ENCODE peak calls at places on chromosomes 11 and 22, in seven cellular contexts. One of them, this sample, is unnamed.

GRCh38 chr11:12506502-12506921 is 129.1 kb downstream of the PARVA start:
- DNase-seq in body of pancreas: no peak
- DNase-seq in HFF-Myc: peak
- DNase-seq in sigmoid colon: no peak
- DNase-seq in epithelial cell of esophagus: peak
- DNase-seq in mucosa of descending colon: no peak
- DNase-seq in Caco-2: no peak
- DNase-seq in this sample: no peak

GRCh38 chr11:96246718-96247540 is 96.1 kb downstream of the MAML2 start:
- DNase-seq in body of pancreas: no peak
- DNase-seq in HFF-Myc: no peak
- DNase-seq in sigmoid colon: no peak
- DNase-seq in epithelial cell of esophagus: peak
- DNase-seq in mucosa of descending colon: no peak
- DNase-seq in Caco-2: no peak
- DNase-seq in this sample: no peak

GRCh38 chr22:38315801-38316339 is 1.4 kb downstream of the CSNK1E start:
- DNase-seq in body of pancreas: no peak
- DNase-seq in HFF-Myc: no peak
- DNase-seq in sigmoid colon: no peak
- DNase-seq in epithelial cell of esophagus: no peak
- DNase-seq in mucosa of descending colon: no peak
- DNase-seq in Caco-2: no peak
- DNase-seq in this sample: no peak

GRCh38 chr11:30143098-30143705 is 87.6 kb upstream of the FSHB start:
- DNase-seq in body of pancreas: no peak
- DNase-seq in HFF-Myc: peak
- DNase-seq in sigmoid colon: no peak
- DNase-seq in epithelial cell of esophagus: peak
- DNase-seq in mucosa of descending colon: no peak
- DNase-seq in Caco-2: no peak
- DNase-seq in this sample: peak

GRCh38 chr11:74084796-74085541 is 76.1 kb upstream of the UCP3 start:
- DNase-seq in body of pancreas: no peak
- DNase-seq in HFF-Myc: no peak
- DNase-seq in sigmoid colon: no peak
- DNase-seq in epithelial cell of esophagus: no peak
- DNase-seq in mucosa of descending colon: no peak
- DNase-seq in Caco-2: peak
- DNase-seq in this sample: no peak

GRCh38 chr11:97691061-97691460 is 1301.2 kb downstream of the JRKL start:
- DNase-seq in body of pancreas: no peak
- DNase-seq in HFF-Myc: no peak
- DNase-seq in sigmoid colon: no peak
- DNase-seq in epithelial cell of esophagus: no peak
- DNase-seq in mucosa of descending colon: no peak
- DNase-seq in Caco-2: no peak
- DNase-seq in this sample: no peak

GRCh38 chr11:64870176-64870892 is 8.1 kb downstream of the EHD1 start:
- DNase-seq in body of pancreas: no peak
- DNase-seq in HFF-Myc: no peak
- DNase-seq in sigmoid colon: peak
- DNase-seq in epithelial cell of esophagus: peak
- DNase-seq in mucosa of descending colon: no peak
- DNase-seq in Caco-2: peak
- DNase-seq in this sample: no peak

GRCh38 chr11:66267039-66267378 is 1.4 kb upstream of the RAB1B start:
- DNase-seq in body of pancreas: no peak
- DNase-seq in HFF-Myc: no peak
- DNase-seq in sigmoid colon: no peak
- DNase-seq in epithelial cell of esophagus: no peak
- DNase-seq in mucosa of descending colon: no peak
- DNase-seq in Caco-2: no peak
- DNase-seq in this sample: no peak

GRCh38 chr11:578276-579035 is 2.2 kb downstream of the PHRF1 start:
- DNase-seq in body of pancreas: no peak
- DNase-seq in HFF-Myc: no peak
- DNase-seq in sigmoid colon: no peak
- DNase-seq in epithelial cell of esophagus: peak
- DNase-seq in mucosa of descending colon: no peak
- DNase-seq in Caco-2: no peak
- DNase-seq in this sample: no peak
- H3K4me3 ChIP-seq in body of pancreas: no peak
- H3K4me3 ChIP-seq in HFF-Myc: peak
- H3K4me3 ChIP-seq in sigmoid colon: no peak
- H3K4me3 ChIP-seq in epithelial cell of esophagus: peak
- H3K4me3 ChIP-seq in mucosa of descending colon: no peak
- H3K4me3 ChIP-seq in Caco-2: peak
- H3K4me3 ChIP-seq in this sample: peak

GRCh38 chr22:30047364-30047738 is 32.9 kb upstream of the HORMAD2 start:
- DNase-seq in body of pancreas: no peak
- DNase-seq in HFF-Myc: no peak
- DNase-seq in sigmoid colon: peak
- DNase-seq in epithelial cell of esophagus: no peak
- DNase-seq in mucosa of descending colon: no peak
- DNase-seq in Caco-2: no peak
- DNase-seq in this sample: no peak
- TF ChIP-seq CTCF in body of pancreas: no peak
- TF ChIP-seq CTCF in HFF-Myc: no peak
- TF ChIP-seq CTCF in sigmoid colon: no peak
- TF ChIP-seq CTCF in epithelial cell of esophagus: no peak
- TF ChIP-seq CTCF in mucosa of descending colon: no peak
- TF ChIP-seq CTCF in Caco-2: no peak
- TF ChIP-seq CTCF in this sample: no peak

GRCh38 chr11:115503083-115503885 is 931 bp downstream of the CADM1 start:
- DNase-seq in body of pancreas: peak
- DNase-seq in HFF-Myc: no peak
- DNase-seq in sigmoid colon: peak
- DNase-seq in epithelial cell of esophagus: peak
- DNase-seq in mucosa of descending colon: peak
- DNase-seq in Caco-2: peak
- DNase-seq in this sample: peak
- H3K4me3 ChIP-seq in body of pancreas: peak
- H3K4me3 ChIP-seq in HFF-Myc: peak
- H3K4me3 ChIP-seq in sigmoid colon: peak
- H3K4me3 ChIP-seq in epithelial cell of esophagus: peak
- H3K4me3 ChIP-seq in mucosa of descending colon: no peak
- H3K4me3 ChIP-seq in Caco-2: peak
- H3K4me3 ChIP-seq in this sample: peak

GRCh38 chr11:20132667-20133039 is 27.6 kb downstream of the DBX1 start:
- DNase-seq in body of pancreas: no peak
- DNase-seq in HFF-Myc: no peak
- DNase-seq in sigmoid colon: no peak
- DNase-seq in epithelial cell of esophagus: no peak
- DNase-seq in mucosa of descending colon: no peak
- DNase-seq in Caco-2: no peak
- DNase-seq in this sample: no peak
- TF ChIP-seq CTCF in body of pancreas: no peak
- TF ChIP-seq CTCF in HFF-Myc: no peak
- TF ChIP-seq CTCF in sigmoid colon: no peak
- TF ChIP-seq CTCF in epithelial cell of esophagus: no peak
- TF ChIP-seq CTCF in mucosa of descending colon: no peak
- TF ChIP-seq CTCF in Caco-2: no peak
- TF ChIP-seq CTCF in this sample: no peak

GRCh38 chr11:124896071-124896750 is 1.5 kb downstream of the ROBO4 start:
- DNase-seq in body of pancreas: no peak
- DNase-seq in HFF-Myc: no peak
- DNase-seq in sigmoid colon: peak
- DNase-seq in epithelial cell of esophagus: no peak
- DNase-seq in mucosa of descending colon: no peak
- DNase-seq in Caco-2: no peak
- DNase-seq in this sample: no peak

GRCh38 chr11:124899376-124900145 is 1.9 kb upstream of the ROBO4 start:
- DNase-seq in body of pancreas: no peak
- DNase-seq in HFF-Myc: no peak
- DNase-seq in sigmoid colon: no peak
- DNase-seq in epithelial cell of esophagus: no peak
- DNase-seq in mucosa of descending colon: no peak
- DNase-seq in Caco-2: peak
- DNase-seq in this sample: no peak

GRCh38 chr11:124896821-124897391 is 759 bp downstream of the ROBO4 start:
- DNase-seq in body of pancreas: no peak
- DNase-seq in HFF-Myc: no peak
- DNase-seq in sigmoid colon: peak
- DNase-seq in epithelial cell of esophagus: no peak
- DNase-seq in mucosa of descending colon: no peak
- DNase-seq in Caco-2: no peak
- DNase-seq in this sample: no peak

GRCh38 chr11:124898711-124899110 is 1.0 kb upstream of the ROBO4 start:
- DNase-seq in body of pancreas: no peak
- DNase-seq in HFF-Myc: peak
- DNase-seq in sigmoid colon: peak
- DNase-seq in epithelial cell of esophagus: no peak
- DNase-seq in mucosa of descending colon: no peak
- DNase-seq in Caco-2: peak
- DNase-seq in this sample: no peak

DNA sequence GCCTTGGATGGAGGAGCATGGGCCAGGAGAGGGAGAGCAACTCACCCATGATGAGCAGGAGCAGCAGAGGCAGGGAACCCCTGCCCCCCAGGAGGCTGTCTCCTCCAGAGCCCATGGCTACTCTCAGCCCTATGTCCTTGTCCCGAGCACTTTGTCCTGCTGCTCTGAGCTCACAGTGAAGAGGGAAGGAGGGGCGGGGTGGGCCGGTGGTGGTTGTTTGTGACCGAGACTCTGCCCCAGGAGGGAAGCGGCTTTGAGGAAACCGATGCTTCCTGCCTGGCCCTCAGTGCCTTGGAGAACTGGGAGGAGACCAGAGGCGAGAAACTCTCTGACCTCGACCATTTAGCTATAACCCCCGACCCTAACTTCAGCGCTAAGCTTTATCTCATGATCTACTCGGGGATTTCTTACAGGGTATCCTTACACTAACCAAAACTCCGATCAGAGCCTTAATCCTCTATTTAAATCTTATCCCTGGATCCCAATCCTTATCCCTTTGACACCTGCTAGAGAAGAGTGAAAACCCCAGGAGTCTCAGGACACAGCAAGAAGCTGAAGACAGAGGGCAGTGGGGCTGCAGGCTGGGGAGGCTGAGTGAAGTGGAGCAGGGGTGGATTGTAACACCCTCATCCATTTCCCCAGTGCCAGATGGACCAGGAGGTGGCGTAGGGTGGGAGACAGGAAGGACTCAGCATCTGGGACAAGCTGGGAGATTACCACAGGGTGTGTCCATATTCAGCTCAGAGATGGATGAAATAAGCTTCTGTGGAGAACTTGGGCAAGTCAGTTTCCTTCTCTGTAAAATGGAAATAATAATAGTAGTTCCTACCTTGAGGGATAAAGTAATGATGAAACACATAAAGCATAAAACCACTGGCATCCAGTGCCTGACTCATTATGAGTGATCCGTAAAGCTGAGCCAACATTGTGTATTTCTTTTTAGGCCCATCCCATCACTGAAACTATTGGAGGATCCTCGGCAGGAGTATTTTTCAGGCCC is at the start of gene ROBO4:
- DNase-seq in body of pancreas: no peak
- DNase-seq in HFF-Myc: peak
- DNase-seq in sigmoid colon: peak
- DNase-seq in epithelial cell of esophagus: peak
- DNase-seq in mucosa of descending colon: no peak
- DNase-seq in Caco-2: peak
- DNase-seq in this sample: no peak
- H3K4me3 ChIP-seq in body of pancreas: no peak
- H3K4me3 ChIP-seq in HFF-Myc: no peak
- H3K4me3 ChIP-seq in sigmoid colon: no peak
- H3K4me3 ChIP-seq in epithelial cell of esophagus: no peak
- H3K4me3 ChIP-seq in mucosa of descending colon: no peak
- H3K4me3 ChIP-seq in Caco-2: no peak
- H3K4me3 ChIP-seq in this sample: no peak

GRCh38 chr11:2883717-2884423 is 1.7 kb downstream of the CDKN1C start:
- DNase-seq in body of pancreas: no peak
- DNase-seq in HFF-Myc: no peak
- DNase-seq in sigmoid colon: no peak
- DNase-seq in epithelial cell of esophagus: no peak
- DNase-seq in mucosa of descending colon: peak
- DNase-seq in Caco-2: no peak
- DNase-seq in this sample: no peak

GRCh38 chr11:2886191-2886894 is 768 bp upstream of the CDKN1C start:
- DNase-seq in body of pancreas: peak
- DNase-seq in HFF-Myc: no peak
- DNase-seq in sigmoid colon: peak
- DNase-seq in epithelial cell of esophagus: no peak
- DNase-seq in mucosa of descending colon: peak
- DNase-seq in Caco-2: no peak
- DNase-seq in this sample: no peak

GRCh38 chr11:2885676-2886081 is at the start of gene CDKN1C:
- DNase-seq in body of pancreas: peak
- DNase-seq in HFF-Myc: no peak
- DNase-seq in sigmoid colon: peak
- DNase-seq in epithelial cell of esophagus: peak
- DNase-seq in mucosa of descending colon: peak
- DNase-seq in Caco-2: peak
- DNase-seq in this sample: no peak

GRCh38 chr11:2884424-2884815 is 1.2 kb downstream of the CDKN1C start:
- DNase-seq in body of pancreas: peak
- DNase-seq in HFF-Myc: no peak
- DNase-seq in sigmoid colon: peak
- DNase-seq in epithelial cell of esophagus: no peak
- DNase-seq in mucosa of descending colon: peak
- DNase-seq in Caco-2: no peak
- DNase-seq in this sample: no peak

DNA sequence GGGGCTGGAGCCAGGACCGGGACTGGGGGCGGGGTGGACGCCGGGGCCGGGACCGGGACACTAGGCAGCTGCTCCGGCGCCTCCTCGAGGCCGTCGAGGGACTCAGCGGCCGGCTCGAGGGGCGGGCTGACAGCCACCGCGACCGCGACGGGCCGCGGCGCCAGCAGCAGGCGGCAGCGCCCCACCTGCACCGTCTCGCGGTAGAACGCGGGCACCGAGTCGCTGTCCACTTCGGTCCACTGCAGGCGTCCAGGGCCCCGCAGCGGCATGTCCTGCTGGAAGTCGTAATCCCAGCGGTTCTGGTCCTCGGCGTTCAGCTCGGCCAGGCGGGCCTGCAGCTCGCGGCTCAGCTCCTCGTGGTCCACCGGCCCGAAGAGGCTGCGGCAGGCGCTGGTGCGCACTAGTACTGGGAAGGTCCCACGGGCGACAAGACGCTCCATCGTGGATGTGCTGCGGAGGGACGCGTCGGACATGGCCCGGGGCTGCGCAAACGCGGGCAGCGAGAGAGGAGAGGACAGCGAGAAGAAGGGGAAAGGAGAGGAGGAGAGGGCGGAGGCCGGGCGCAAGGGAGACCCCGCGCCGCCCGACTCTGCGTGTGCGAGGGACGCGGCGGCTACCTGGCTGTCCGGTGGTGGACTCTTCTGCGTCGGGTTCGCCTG is 429 bp downstream of the CDKN1C start:
- DNase-seq in body of pancreas: peak
- DNase-seq in HFF-Myc: no peak
- DNase-seq in sigmoid colon: peak
- DNase-seq in epithelial cell of esophagus: peak
- DNase-seq in mucosa of descending colon: peak
- DNase-seq in Caco-2: no peak
- DNase-seq in this sample: no peak
- TF ChIP-seq CTCF in body of pancreas: peak
- TF ChIP-seq CTCF in HFF-Myc: no peak
- TF ChIP-seq CTCF in sigmoid colon: peak
- TF ChIP-seq CTCF in epithelial cell of esophagus: no peak
- TF ChIP-seq CTCF in mucosa of descending colon: no peak
- TF ChIP-seq CTCF in Caco-2: peak
- TF ChIP-seq CTCF in this sample: no peak

GRCh38 chr11:118215765-118216164 is 9.0 kb downstream of the JAML start:
- DNase-seq in body of pancreas: no peak
- DNase-seq in HFF-Myc: no peak
- DNase-seq in sigmoid colon: no peak
- DNase-seq in epithelial cell of esophagus: no peak
- DNase-seq in mucosa of descending colon: no peak
- DNase-seq in Caco-2: no peak
- DNase-seq in this sample: no peak
- H3K4me3 ChIP-seq in body of pancreas: no peak
- H3K4me3 ChIP-seq in HFF-Myc: no peak
- H3K4me3 ChIP-seq in sigmoid colon: no peak
- H3K4me3 ChIP-seq in epithelial cell of esophagus: no peak
- H3K4me3 ChIP-seq in mucosa of descending colon: no peak
- H3K4me3 ChIP-seq in Caco-2: no peak
- H3K4me3 ChIP-seq in this sample: no peak

This sample was measured in GM12864.